ENCODE peak calls at places on chromosomes 4 and X, in ten cellular contexts. V is NCI-H1436; X is iPS-NIHi11; N is HT-29; K is breast epithelium; S is tibial nerve; Z is activated CD4-positive, alpha-beta T cell treated with anti-CD3 and anti-CD28 coated beads for 48 hours; A is stimulated activated CD4-positive, alpha-beta T cell treated with anti-CD3 and anti-CD28 coated beads, Interleukin-2, amount 100 ng/mL, for 48 hours; W is NCI-H2107; L is aorta. R is an unnamed sample.

GRCh38 chrX:38847903-38848230 is 46.6 kb downstream of the MID1IP1 start:
- DNase-seq in L (no peak), S (no peak), X (no peak), W (no peak), A (no peak), N (no peak), V (no peak), K (no peak), Z (no peak), R (no peak)

GRCh38 chrX:37504991-37505390 is 66.5 kb upstream of the LANCL3 start:
- DNase-seq in V (no peak), N (no peak), K (no peak), W (no peak), L (no peak), Z (no peak), A (no peak), S (no peak), X (no peak), R (no peak)

GRCh38 chr4:4284827-4285618 is 4.9 kb downstream of the LYAR start:
- DNase-seq in A (no peak), K (no peak), N (no peak), X (no peak), L (no peak), S (no peak), W (no peak), V (no peak), Z (no peak), R (no peak)

GRCh38 chrX:47637546-47638195 is 7.9 kb upstream of the CFP start:
- DNase-seq in X (peak), K (no peak), Z (peak), V (no peak), S (no peak), A (no peak), N (no peak), W (no peak), L (no peak), R (peak)

GRCh38 chrX:154373340-154374306 is 811 bp downstream of the FLNA start:
- DNase-seq in W (no peak), Z (peak), N (peak), L (no peak), S (peak), V (peak), X (no peak), K (peak), A (no peak), R (peak)

GRCh38 chr4:14111730-14112171 is 484.2 kb upstream of the BOD1L1 start:
- DNase-seq in A (no peak), Z (no peak), N (no peak), V (no peak), S (no peak), K (no peak), L (no peak), X (no peak), W (no peak), R (no peak)

GRCh38 chrX:152444338-152444737 is 6.8 kb downstream of the GABRA3 start:
- DNase-seq in X (no peak), L (no peak), Z (no peak), A (no peak), W (no peak), V (no peak), N (no peak), S (no peak), K (no peak), R (no peak)

GRCh38 chrX:42707742-42708141 is 70.2 kb downstream of the PPP1R2C start:
- DNase-seq in K (no peak), S (no peak), Z (no peak), X (no peak), N (no peak), W (no peak), L (no peak), A (no peak), V (no peak), R (no peak)

GRCh38 chrX:133892337-133892736 is 93.1 kb downstream of the GPC3 start:
- DNase-seq in S (no peak), A (no peak), X (no peak), V (no peak), K (no peak), N (peak), L (no peak), Z (no peak), W (no peak), R (no peak)

GRCh38 chrX:41982966-41983365 is 59.6 kb upstream of the CASK start:
- DNase-seq in N (no peak), K (no peak), V (no peak), Z (no peak), S (no peak), L (no peak), A (no peak), W (no peak), X (no peak), R (no peak)

GRCh38 chrX:97843200-97843811 is 959.6 kb downstream of the RPA4 start:
- DNase-seq in K (no peak), L (peak), A (no peak), N (no peak), Z (no peak), X (no peak), W (no peak), S (no peak), V (no peak), R (no peak)

GRCh38 chr4:41319553-41319952 is 62.8 kb downstream of the UCHL1 start:
- DNase-seq in S (no peak), N (peak), A (no peak), K (no peak), V (no peak), X (no peak), L (no peak), Z (no peak), W (no peak), R (peak)

GRCh38 chr4:54904953-54905352 is 220.4 kb downstream of the KDR start:
- DNase-seq in S (no peak), W (no peak), L (no peak), K (no peak), Z (no peak), A (no peak), V (no peak), N (no peak), X (no peak), R (no peak)

GRCh38 chrX:84865113-84865512 is 138.6 kb upstream of the APOOL start:
- DNase-seq in K (no peak), A (no peak), X (no peak), N (peak), V (no peak), S (no peak), W (no peak), L (no peak), Z (no peak), R (no peak)